ENCODE peak calls at places on chromosome 21, in six cellular contexts. One of them, this sample, is unnamed.

GRCh38 chr21:28473530-28474225 is 519.0 kb downstream of the LTN1 start:
- ATAC-seq in HepG2: no peak
- ATAC-seq in HCT116: no peak
- ATAC-seq in upper lobe of left lung: no peak
- ATAC-seq in GM23338: no peak
- ATAC-seq in Panc1: no peak
- ATAC-seq in this sample: peak

GRCh38 chr21:29217818-29218252 is 80.9 kb upstream of the BACH1 start:
- ATAC-seq in HepG2: no peak
- ATAC-seq in HCT116: no peak
- ATAC-seq in upper lobe of left lung: no peak
- ATAC-seq in GM23338: no peak
- ATAC-seq in Panc1: peak
- ATAC-seq in this sample: peak

GRCh38 chr21:29248124-29248523 is 50.6 kb upstream of the BACH1 start:
- ATAC-seq in HepG2: no peak
- ATAC-seq in HCT116: no peak
- ATAC-seq in upper lobe of left lung: no peak
- ATAC-seq in GM23338: no peak
- ATAC-seq in Panc1: no peak
- ATAC-seq in this sample: no peak

GRCh38 chr21:28523367-28523766 is 469.3 kb downstream of the LTN1 start:
- ATAC-seq in HepG2: no peak
- ATAC-seq in HCT116: no peak
- ATAC-seq in upper lobe of left lung: no peak
- ATAC-seq in GM23338: no peak
- ATAC-seq in Panc1: no peak
- ATAC-seq in this sample: peak

GRCh38 chr21:31257265-31257664 is 86.8 kb downstream of the TIAM1 start:
- ATAC-seq in HepG2: no peak
- ATAC-seq in HCT116: no peak
- ATAC-seq in upper lobe of left lung: no peak
- ATAC-seq in GM23338: no peak
- ATAC-seq in Panc1: no peak
- ATAC-seq in this sample: no peak

GRCh38 chr21:36539434-36540150 is 59.7 kb upstream of the CLDN14 start:
- ATAC-seq in HepG2: no peak
- ATAC-seq in HCT116: no peak
- ATAC-seq in upper lobe of left lung: peak
- ATAC-seq in GM23338: no peak
- ATAC-seq in Panc1: no peak
- ATAC-seq in this sample: no peak

GRCh38 chr21:26766826-26767325 is 78.3 kb downstream of the ADAMTS1 start:
- ATAC-seq in HepG2: no peak
- ATAC-seq in HCT116: no peak
- ATAC-seq in upper lobe of left lung: no peak
- ATAC-seq in GM23338: no peak
- ATAC-seq in Panc1: no peak
- ATAC-seq in this sample: no peak

GRCh38 chr21:36411301-36411700 is 26.1 kb downstream of the CHAF1B start:
- ATAC-seq in HepG2: no peak
- ATAC-seq in HCT116: no peak
- ATAC-seq in upper lobe of left lung: no peak
- ATAC-seq in GM23338: no peak
- ATAC-seq in Panc1: no peak
- ATAC-seq in this sample: no peak

GRCh38 chr21:38075833-38076567 is 159.7 kb upstream of the KCNJ6 start:
- ATAC-seq in HepG2: no peak
- ATAC-seq in HCT116: no peak
- ATAC-seq in upper lobe of left lung: no peak
- ATAC-seq in GM23338: no peak
- ATAC-seq in Panc1: no peak
- ATAC-seq in this sample: no peak

GRCh38 chr21:17537299-17537698 is 24.5 kb downstream of the CXADR start:
- ATAC-seq in HepG2: no peak
- ATAC-seq in HCT116: no peak
- ATAC-seq in upper lobe of left lung: no peak
- ATAC-seq in GM23338: no peak
- ATAC-seq in Panc1: peak
- ATAC-seq in this sample: no peak

GRCh38 chr21:46606427-46606813 is 1.5 kb upstream of the S100B start:
- ATAC-seq in HepG2: peak
- ATAC-seq in HCT116: no peak
- ATAC-seq in upper lobe of left lung: peak
- ATAC-seq in GM23338: no peak
- ATAC-seq in Panc1: no peak
- ATAC-seq in this sample: no peak

GRCh38 chr21:37380349-37381323 is 14.1 kb downstream of the DYRK1A start:
- ATAC-seq in HepG2: no peak
- ATAC-seq in HCT116: no peak
- ATAC-seq in upper lobe of left lung: no peak
- ATAC-seq in GM23338: peak
- ATAC-seq in Panc1: peak
- ATAC-seq in this sample: no peak

GRCh38 chr21:25490742-25491141 is 116.5 kb downstream of the MRPL39 start:
- ATAC-seq in HepG2: no peak
- ATAC-seq in HCT116: no peak
- ATAC-seq in upper lobe of left lung: no peak
- ATAC-seq in GM23338: no peak
- ATAC-seq in Panc1: no peak
- ATAC-seq in this sample: no peak

GRCh38 chr21:46667735-46668380 is 32.4 kb downstream of the PRMT2 start:
- ATAC-seq in HepG2: peak
- ATAC-seq in HCT116: peak
- ATAC-seq in upper lobe of left lung: no peak
- ATAC-seq in GM23338: peak
- ATAC-seq in Panc1: peak
- ATAC-seq in this sample: no peak

GRCh38 chr21:14403681-14404318 is 20.9 kb upstream of the HSPA13 start:
- ATAC-seq in HepG2: peak
- ATAC-seq in HCT116: peak
- ATAC-seq in upper lobe of left lung: no peak
- ATAC-seq in GM23338: no peak
- ATAC-seq in Panc1: no peak
- ATAC-seq in this sample: no peak

GRCh38 chr21:26147535-26147934 is 23.0 kb downstream of the APP start:
- ATAC-seq in HepG2: no peak
- ATAC-seq in HCT116: no peak
- ATAC-seq in upper lobe of left lung: no peak
- ATAC-seq in GM23338: peak
- ATAC-seq in Panc1: no peak
- ATAC-seq in this sample: no peak

GRCh38 chr21:44880762-44881585 is 7.5 kb upstream of the PTTG1IP start:
- ATAC-seq in HepG2: peak
- ATAC-seq in HCT116: no peak
- ATAC-seq in upper lobe of left lung: peak
- ATAC-seq in GM23338: no peak
- ATAC-seq in Panc1: peak
- ATAC-seq in this sample: peak

GRCh38 chr21:44878053-44878982 is 4.8 kb upstream of the PTTG1IP start:
- ATAC-seq in HepG2: peak
- ATAC-seq in HCT116: no peak
- ATAC-seq in upper lobe of left lung: no peak
- ATAC-seq in GM23338: no peak
- ATAC-seq in Panc1: no peak
- ATAC-seq in this sample: no peak

GRCh38 chr21:44883250-44883649 is 9.8 kb upstream of the PTTG1IP start:
- ATAC-seq in HepG2: no peak
- ATAC-seq in HCT116: no peak
- ATAC-seq in upper lobe of left lung: no peak
- ATAC-seq in GM23338: no peak
- ATAC-seq in Panc1: no peak
- ATAC-seq in this sample: no peak

GRCh38 chr21:44884059-44884458 is 10.6 kb upstream of the PTTG1IP start:
- ATAC-seq in HepG2: no peak
- ATAC-seq in HCT116: no peak
- ATAC-seq in upper lobe of left lung: no peak
- ATAC-seq in GM23338: no peak
- ATAC-seq in Panc1: no peak
- ATAC-seq in this sample: no peak

GRCh38 chr21:44881586-44881939 is 8.1 kb upstream of the PTTG1IP start:
- ATAC-seq in HepG2: peak
- ATAC-seq in HCT116: no peak
- ATAC-seq in upper lobe of left lung: peak
- ATAC-seq in GM23338: no peak
- ATAC-seq in Panc1: peak
- ATAC-seq in this sample: no peak
- TF ChIP-seq POLR2AphosphoS5 in HepG2: no peak
- TF ChIP-seq POLR2AphosphoS5 in HCT116: no peak
- TF ChIP-seq POLR2AphosphoS5 in upper lobe of left lung: no peak
- TF ChIP-seq POLR2AphosphoS5 in GM23338: no peak
- TF ChIP-seq POLR2AphosphoS5 in Panc1: no peak
- TF ChIP-seq POLR2AphosphoS5 in this sample: no peak

GRCh38 chr21:39318091-39318959 is 4.9 kb upstream of the BRWD1 start:
- ATAC-seq in HepG2: no peak
- ATAC-seq in HCT116: no peak
- ATAC-seq in upper lobe of left lung: no peak
- ATAC-seq in GM23338: no peak
- ATAC-seq in Panc1: no peak
- ATAC-seq in this sample: no peak
- H3K4me3 ChIP-seq in HepG2: no peak
- H3K4me3 ChIP-seq in HCT116: no peak
- H3K4me3 ChIP-seq in upper lobe of left lung: no peak
- H3K4me3 ChIP-seq in GM23338: no peak
- H3K4me3 ChIP-seq in Panc1: no peak
- H3K4me3 ChIP-seq in this sample: no peak

DNA sequence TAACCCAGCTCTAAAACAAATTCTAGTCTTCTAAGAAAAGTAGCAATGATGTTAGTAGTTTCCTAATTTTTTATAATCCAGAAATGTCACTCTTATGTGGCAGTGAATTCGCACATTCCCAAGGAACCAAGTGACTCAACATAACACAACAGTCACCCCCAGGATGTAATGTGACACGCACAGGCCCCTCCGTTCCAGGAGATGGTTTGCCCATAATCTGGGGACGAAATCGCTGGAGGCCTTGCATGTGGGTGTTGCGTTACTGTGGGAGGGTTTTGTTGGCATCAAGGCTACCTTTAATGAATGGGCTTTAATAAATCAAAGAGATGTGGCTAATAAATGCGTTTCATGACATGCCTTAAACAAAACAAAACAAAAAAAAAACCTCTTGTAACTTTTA is 50.9 kb downstream of the EVA1C start:
- ATAC-seq in HepG2: no peak
- ATAC-seq in HCT116: peak
- ATAC-seq in upper lobe of left lung: no peak
- ATAC-seq in GM23338: no peak
- ATAC-seq in Panc1: no peak
- ATAC-seq in this sample: no peak
- TF ChIP-seq POLR2AphosphoS5 in HepG2: no peak
- TF ChIP-seq POLR2AphosphoS5 in HCT116: no peak
- TF ChIP-seq POLR2AphosphoS5 in upper lobe of left lung: no peak
- TF ChIP-seq POLR2AphosphoS5 in GM23338: no peak
- TF ChIP-seq POLR2AphosphoS5 in Panc1: no peak
- TF ChIP-seq POLR2AphosphoS5 in this sample: no peak

GRCh38 chr21:44301961-44302406 is 2.1 kb downstream of the PFKL start:
- ATAC-seq in HepG2: peak
- ATAC-seq in HCT116: no peak
- ATAC-seq in upper lobe of left lung: no peak
- ATAC-seq in GM23338: no peak
- ATAC-seq in Panc1: no peak
- ATAC-seq in this sample: no peak
- H3K4me3 ChIP-seq in HepG2: peak
- H3K4me3 ChIP-seq in HCT116: no peak
- H3K4me3 ChIP-seq in upper lobe of left lung: no peak
- H3K4me3 ChIP-seq in GM23338: no peak
- H3K4me3 ChIP-seq in Panc1: no peak
- H3K4me3 ChIP-seq in this sample: no peak

DNA sequence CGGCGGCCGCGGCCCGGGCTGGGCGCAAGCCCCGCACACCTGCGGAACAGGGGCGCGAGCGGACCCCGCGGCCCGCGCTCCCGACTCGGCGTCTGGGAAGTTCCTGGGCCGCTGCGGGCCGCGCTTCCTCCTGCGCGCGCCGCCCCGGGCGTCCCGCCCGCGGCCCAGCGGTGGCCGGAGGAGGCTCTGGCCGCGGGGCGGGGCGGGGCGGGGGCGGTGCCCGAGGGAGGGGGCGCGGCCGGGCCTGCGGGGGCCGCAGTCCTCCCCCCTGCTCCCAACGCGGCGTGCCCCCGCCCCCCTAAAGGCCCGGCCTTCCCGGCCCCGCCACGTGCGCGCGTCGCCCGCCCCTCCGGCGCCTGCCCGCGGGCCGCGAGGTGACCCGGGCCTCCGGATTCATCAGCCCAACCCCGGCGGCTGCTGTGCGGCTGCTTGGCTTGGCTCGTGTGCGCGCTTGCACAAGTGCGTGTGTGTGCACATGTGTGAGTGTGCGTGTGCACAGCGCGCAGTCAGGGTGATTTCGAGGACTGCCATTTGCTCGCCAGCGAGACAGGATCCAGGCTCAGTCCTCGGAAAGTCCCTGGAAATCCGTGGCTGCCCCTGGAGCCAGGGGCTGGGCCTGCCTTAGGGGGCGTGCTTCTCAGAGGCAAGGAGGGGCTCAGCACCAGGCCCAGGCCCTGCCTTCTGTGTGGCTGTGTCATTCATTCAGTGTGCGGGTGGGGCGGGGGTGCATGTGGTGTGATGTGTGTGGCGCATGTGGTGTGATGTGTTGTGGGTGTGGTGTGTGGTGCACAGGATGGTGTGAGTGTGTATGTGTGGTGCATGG is at the start of gene C2CD2:
- ATAC-seq in HepG2: peak
- ATAC-seq in HCT116: peak
- ATAC-seq in upper lobe of left lung: peak
- ATAC-seq in GM23338: peak
- ATAC-seq in Panc1: peak
- ATAC-seq in this sample: peak
- TF ChIP-seq POLR2AphosphoS5 in HepG2: peak
- TF ChIP-seq POLR2AphosphoS5 in HCT116: peak
- TF ChIP-seq POLR2AphosphoS5 in upper lobe of left lung: no peak
- TF ChIP-seq POLR2AphosphoS5 in GM23338: peak
- TF ChIP-seq POLR2AphosphoS5 in Panc1: no peak
- TF ChIP-seq POLR2AphosphoS5 in this sample: peak

GRCh38 chr21:45461369-45461750 is 56.4 kb downstream of the COL18A1 start:
- ATAC-seq in HepG2: no peak
- ATAC-seq in HCT116: peak
- ATAC-seq in upper lobe of left lung: no peak
- ATAC-seq in GM23338: no peak
- ATAC-seq in Panc1: no peak
- ATAC-seq in this sample: no peak

GRCh38 chr21:45459171-45460010 is 54.4 kb downstream of the COL18A1 start:
- ATAC-seq in HepG2: peak
- ATAC-seq in HCT116: no peak
- ATAC-seq in upper lobe of left lung: no peak
- ATAC-seq in GM23338: no peak
- ATAC-seq in Panc1: no peak
- ATAC-seq in this sample: no peak

GRCh38 chr21:45460611-45461368 is 55.8 kb downstream of the COL18A1 start:
- ATAC-seq in HepG2: no peak
- ATAC-seq in HCT116: no peak
- ATAC-seq in upper lobe of left lung: no peak
- ATAC-seq in GM23338: no peak
- ATAC-seq in Panc1: peak
- ATAC-seq in this sample: no peak

GRCh38 chr21:45458281-45459170 is 53.6 kb downstream of the COL18A1 start:
- ATAC-seq in HepG2: peak
- ATAC-seq in HCT116: no peak
- ATAC-seq in upper lobe of left lung: no peak
- ATAC-seq in GM23338: no peak
- ATAC-seq in Panc1: peak
- ATAC-seq in this sample: no peak

GRCh38 chr21:45460011-45460565 is 55.1 kb downstream of the COL18A1 start:
- ATAC-seq in HepG2: no peak
- ATAC-seq in HCT116: peak
- ATAC-seq in upper lobe of left lung: no peak
- ATAC-seq in GM23338: no peak
- ATAC-seq in Panc1: peak
- ATAC-seq in this sample: no peak
- H3K4me3 ChIP-seq in HepG2: no peak
- H3K4me3 ChIP-seq in HCT116: no peak
- H3K4me3 ChIP-seq in upper lobe of left lung: no peak
- H3K4me3 ChIP-seq in GM23338: no peak
- H3K4me3 ChIP-seq in Panc1: no peak
- H3K4me3 ChIP-seq in this sample: no peak